ENCODE peak calls at places on chromosome 13, in six cellular contexts. N is endothelial cell of umbilical vein, B is A549, H is HCT116, G is H1, E is K562. P is an unnamed sample.

GRCh38 chr13:113981201-113981605 is 7.3 kb upstream of the C13orf46 start:
- DNase-seq in G (no peak), E (no peak), N (no peak), B (peak), H (peak), P (no peak)

GRCh38 chr13:91609353-91609752 is 210.9 kb downstream of the GPC5 start:
- DNase-seq in B (no peak), E (no peak), G (no peak), H (no peak), N (no peak), P (no peak)

GRCh38 chr13:48158290-48158689 is 63.4 kb upstream of the MED4 start:
- DNase-seq in E (no peak), H (no peak), B (no peak), G (no peak), N (no peak), P (peak)

GRCh38 chr13:79810671-79811070 is 329.7 kb downstream of the NDFIP2 start:
- DNase-seq in G (no peak), N (peak), B (peak), H (no peak), E (no peak), P (no peak)

GRCh38 chr13:28093871-28094270 is 6.5 kb downstream of the FLT3 start:
- DNase-seq in H (no peak), E (no peak), G (no peak), N (no peak), B (no peak), P (peak)

GRCh38 chr13:40987606-40988280 is 31.4 kb downstream of the ELF1 start:
- DNase-seq in B (no peak), G (no peak), H (no peak), E (no peak), N (no peak), P (no peak)

GRCh38 chr13:40064723-40065122 is 409.3 kb downstream of the COG6 start:
- DNase-seq in G (no peak), N (peak), H (no peak), E (no peak), B (peak), P (peak)

GRCh38 chr13:35475960-35476943 is at the start of gene MAB21L1:
- DNase-seq in E (no peak), N (peak), B (no peak), G (no peak), H (no peak), P (peak)

GRCh38 chr13:73189766-73190165 is 131.0 kb downstream of the KLF5 start:
- DNase-seq in H (no peak), B (no peak), E (no peak), N (no peak), G (no peak), P (no peak)

GRCh38 chr13:106867249-106867648 is 299.3 kb upstream of the ARGLU1 start:
- DNase-seq in E (no peak), G (no peak), H (no peak), B (no peak), N (peak), P (no peak)

DNA sequence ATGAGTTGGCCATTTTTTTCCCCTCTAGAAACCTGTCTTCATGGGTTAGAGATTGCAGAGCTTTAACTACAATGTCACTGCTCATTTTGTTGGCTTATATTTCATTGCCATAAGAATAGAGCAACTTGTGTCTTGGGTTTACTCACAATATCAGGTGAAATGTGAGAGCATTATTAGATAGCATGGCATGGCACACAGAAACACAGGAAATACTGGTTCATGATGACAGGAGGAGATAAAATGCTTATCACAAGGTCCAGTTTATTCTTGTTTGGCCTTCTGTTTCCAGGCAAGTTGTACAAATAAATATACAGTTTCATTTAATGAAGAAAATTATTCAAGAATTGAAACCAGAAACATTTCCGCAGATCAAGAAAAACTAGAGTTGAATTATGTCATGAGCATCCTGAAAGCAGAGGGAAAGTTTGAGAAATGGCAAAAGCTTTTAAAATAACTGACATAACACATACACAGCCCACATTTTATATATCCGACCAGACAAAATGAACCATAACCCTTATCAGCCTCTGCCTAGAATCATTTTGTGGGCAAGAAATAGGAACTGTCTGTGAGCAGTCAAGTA is 297.9 kb upstream of the ARGLU1 start:
- DNase-seq in B (no peak), G (no peak), H (no peak), N (peak), E (no peak), P (no peak)
- TF ChIP-seq MAX in B (no peak), G (no peak), H (no peak), N (no peak), E (no peak), P (no peak)

DNA sequence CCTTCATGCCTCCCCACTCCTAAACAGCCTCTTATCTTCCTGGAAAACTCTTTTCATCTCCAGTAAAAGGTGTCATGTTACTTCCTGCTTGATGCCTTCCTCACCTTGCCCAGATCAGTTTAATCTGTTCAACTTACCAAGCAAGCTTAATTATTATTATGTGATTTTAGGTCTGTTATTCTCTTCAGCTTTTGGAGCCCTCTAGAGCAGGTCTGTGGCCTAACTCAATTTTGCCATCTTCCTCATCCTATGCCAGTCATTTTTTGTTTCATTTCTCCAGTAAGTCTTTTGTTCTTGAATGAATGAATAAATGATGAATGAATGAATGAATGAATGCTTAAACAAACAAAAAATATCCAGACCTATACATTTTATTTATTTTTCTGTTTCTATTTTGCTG is 528.3 kb downstream of the DCT start:
- DNase-seq in G (no peak), H (no peak), N (no peak), E (no peak), B (no peak), P (no peak)
- TF ChIP-seq CTCF in G (no peak), H (no peak), N (no peak), E (no peak), B (no peak), P (no peak)

DNA sequence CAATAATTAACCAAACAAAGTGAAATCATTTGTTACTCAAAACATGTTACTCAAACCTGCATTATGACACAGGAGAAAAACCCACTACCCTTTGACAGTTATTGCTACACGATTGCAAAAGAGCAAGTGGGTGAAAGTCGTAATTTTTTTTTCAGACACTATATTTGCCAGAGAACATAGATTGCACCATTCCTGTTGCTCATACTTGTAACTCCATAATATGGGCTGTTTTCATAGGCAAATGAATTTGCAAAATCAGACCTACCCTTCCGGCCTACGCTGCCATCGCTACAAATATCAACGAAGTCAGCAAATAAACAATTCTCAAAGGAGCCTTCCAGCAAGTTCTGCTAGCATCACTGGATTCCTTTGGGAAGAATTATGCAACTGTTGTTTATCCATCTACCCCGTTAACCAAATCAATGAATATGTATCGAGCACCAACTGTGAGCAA is 396.5 kb downstream of the IRS2 start:
- DNase-seq in H (no peak), N (no peak), B (no peak), E (no peak), G (no peak), P (peak)
- TF ChIP-seq POLR2A in H (no peak), N (no peak), B (no peak), E (no peak), G (no peak), P (peak)

DNA sequence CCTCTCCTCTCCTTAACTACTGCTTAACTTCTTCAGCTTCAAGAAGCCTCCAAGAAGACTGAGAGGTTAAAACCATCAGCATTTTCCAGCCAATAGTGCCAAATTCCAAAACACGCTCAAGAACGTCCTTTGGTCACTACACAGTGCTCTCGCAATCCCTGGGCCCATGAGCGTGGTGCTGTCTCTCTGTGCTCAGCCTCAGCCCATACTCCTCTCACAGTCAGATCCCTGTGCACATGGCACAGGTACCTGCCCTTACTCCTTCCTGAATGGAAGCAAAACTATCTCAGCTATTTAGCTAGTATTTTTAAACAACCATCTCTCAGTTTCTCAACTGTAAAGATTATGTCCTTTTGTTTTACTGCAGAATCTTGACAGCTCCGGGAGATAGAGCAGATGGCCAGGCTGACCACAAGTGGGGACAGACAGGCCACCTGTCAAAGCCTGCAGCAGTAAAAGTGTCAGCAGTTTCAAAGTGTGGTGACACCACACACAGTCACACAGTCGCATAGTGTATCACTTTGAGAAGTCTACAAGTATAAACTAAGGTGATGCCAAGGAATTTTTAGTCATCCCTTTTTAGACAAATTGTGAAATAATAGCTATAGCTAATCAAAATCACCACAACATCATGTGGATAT is 35.7 kb downstream of the DZIP1 start:
- DNase-seq in H (no peak), B (no peak), E (no peak), N (no peak), G (no peak), P (no peak)
- TF ChIP-seq MAX in H (no peak), B (no peak), E (no peak), N (no peak), G (no peak), P (no peak)

P was measured in NB4.